ENCODE peak calls at places on chromosomes 16 and 17, in eight cellular contexts. R is GM23248, F is HCT116, C is neural progenitor cell, Z is PC-3, E is OCI-LY7, M is GM23338, S is hepatocyte. U is an unnamed sample.

GRCh38 chr16:55324491-55325447 is 766 bp downstream of the IRX6 start:
- DNase-seq in F (no peak), E (no peak), R (peak; percentile 10), Z (no peak), C (peak; percentile 56), S (no peak), M (peak; percentile 49), U (no peak)

GRCh38 chr16:22694887-22695382 is 119.0 kb upstream of the HS3ST2 start:
- DNase-seq in Z (no peak), C (no peak), F (no peak), R (peak; percentile 99), E (no peak), S (no peak), M (no peak), U (no peak)

GRCh38 chr16:88854306-88855111 is 2.2 kb downstream of the GALNS start:
- DNase-seq in Z (no peak), F (no peak), E (peak; percentile 49), C (no peak), R (no peak), M (no peak), S (no peak), U (no peak)

GRCh38 chr17:79592198-79592597 is 18.7 kb downstream of the RBFOX3 start:
- DNase-seq in S (no peak), F (no peak), C (no peak), E (no peak), R (no peak), M (no peak), Z (no peak), U (no peak)

GRCh38 chr16:2970563-2970962 is 1.4 kb downstream of the PAQR4 start:
- DNase-seq in F (no peak), Z (no peak), M (no peak), R (no peak), E (no peak), S (no peak), C (no peak), U (no peak)

GRCh38 chr16:29653436-29653835 is 9.6 kb upstream of the SPN start:
- DNase-seq in F (no peak), C (no peak), S (no peak), R (no peak), E (peak; percentile 67), M (no peak), Z (no peak), U (no peak)

GRCh38 chr16:85963746-85964370 is 64.9 kb downstream of the IRF8 start:
- DNase-seq in M (no peak), E (no peak), R (peak; percentile 26), C (no peak), F (no peak), S (peak; percentile 33), Z (no peak), U (no peak)

GRCh38 chr16:68356249-68356918 is 45.6 kb downstream of the PRMT7 start:
- DNase-seq in S (no peak), Z (no peak), E (peak; percentile 24), M (no peak), C (no peak), R (no peak), F (no peak), U (peak; percentile 96)

GRCh38 chr16:89345663-89346150 is 128.2 kb downstream of the ZNF778 start:
- DNase-seq in C (no peak), M (no peak), E (no peak), Z (peak; percentile 6), F (no peak), R (no peak), S (peak; percentile 50), U (no peak)

GRCh38 chr16:73036074-73036826 is 11.7 kb downstream of the ZFHX3 start:
- DNase-seq in Z (no peak), E (no peak), F (no peak), R (no peak), M (peak; percentile 96), S (no peak), C (peak; percentile 96), U (no peak)

GRCh38 chr16:86219655-86220445 is 290.5 kb upstream of the FOXF1 start:
- DNase-seq in R (no peak), Z (no peak), E (no peak), C (no peak), M (no peak), S (peak; percentile 50), F (no peak), U (no peak)

GRCh38 chr17:16873654-16874035 is 98.3 kb downstream of the TNFRSF13B start:
- DNase-seq in F (no peak), C (no peak), M (no peak), Z (no peak), S (no peak), E (no peak), R (no peak), U (no peak)

GRCh38 chr16:16045879-16046278 is 96.5 kb downstream of the ABCC1 start:
- DNase-seq in R (peak; percentile 16), C (peak; percentile 68), S (no peak), Z (no peak), E (peak; percentile 21), F (no peak), M (peak; percentile 89), U (no peak)

GRCh38 chr17:62653002-62653830 is 25.7 kb downstream of the MRC2 start:
- DNase-seq in M (peak; percentile 93), C (peak; percentile 95), S (peak; percentile 60), F (no peak), R (peak; percentile 85), Z (peak; percentile 68), E (no peak), U (peak; percentile 34)

GRCh38 chr17:67441052-67441738 is 64.1 kb downstream of the PITPNC1 start:
- DNase-seq in F (peak; percentile 81), Z (peak; percentile 89), R (peak; percentile 94), E (peak; percentile 85), M (no peak), C (peak; percentile 73), S (peak; percentile 48), U (no peak)

GRCh38 chr17:46928472-46929261 is 5.7 kb downstream of the GOSR2 start:
- DNase-seq in S (no peak), C (no peak), R (no peak), E (no peak), F (no peak), Z (no peak), M (no peak), U (no peak)

GRCh38 chr17:73840829-73841228 is 196.6 kb upstream of the SDK2 start:
- DNase-seq in C (no peak), R (no peak), E (no peak), F (no peak), M (no peak), S (no peak), Z (no peak), U (no peak)

GRCh38 chr17:73835605-73836004 is 191.4 kb upstream of the SDK2 start:
- DNase-seq in Z (no peak), F (no peak), R (no peak), E (no peak), S (no peak), M (no peak), C (no peak), U (no peak)

GRCh38 chr17:73838815-73839214 is 194.6 kb upstream of the SDK2 start:
- DNase-seq in Z (no peak), C (no peak), M (no peak), R (no peak), E (no peak), F (no peak), S (no peak), U (no peak)

GRCh38 chr17:73841431-73842060 is 197.3 kb upstream of the SDK2 start:
- DNase-seq in C (peak; percentile 66), R (peak; percentile 32), F (no peak), E (peak; percentile 58), M (peak; percentile 74), Z (peak; percentile 47), S (peak; percentile 17), U (no peak)
- TF ChIP-seq EZH2phosphoT487 in C (no peak), R (no peak), F (no peak), E (no peak), M (no peak), Z (no peak), S (no peak), U (no peak)

DNA sequence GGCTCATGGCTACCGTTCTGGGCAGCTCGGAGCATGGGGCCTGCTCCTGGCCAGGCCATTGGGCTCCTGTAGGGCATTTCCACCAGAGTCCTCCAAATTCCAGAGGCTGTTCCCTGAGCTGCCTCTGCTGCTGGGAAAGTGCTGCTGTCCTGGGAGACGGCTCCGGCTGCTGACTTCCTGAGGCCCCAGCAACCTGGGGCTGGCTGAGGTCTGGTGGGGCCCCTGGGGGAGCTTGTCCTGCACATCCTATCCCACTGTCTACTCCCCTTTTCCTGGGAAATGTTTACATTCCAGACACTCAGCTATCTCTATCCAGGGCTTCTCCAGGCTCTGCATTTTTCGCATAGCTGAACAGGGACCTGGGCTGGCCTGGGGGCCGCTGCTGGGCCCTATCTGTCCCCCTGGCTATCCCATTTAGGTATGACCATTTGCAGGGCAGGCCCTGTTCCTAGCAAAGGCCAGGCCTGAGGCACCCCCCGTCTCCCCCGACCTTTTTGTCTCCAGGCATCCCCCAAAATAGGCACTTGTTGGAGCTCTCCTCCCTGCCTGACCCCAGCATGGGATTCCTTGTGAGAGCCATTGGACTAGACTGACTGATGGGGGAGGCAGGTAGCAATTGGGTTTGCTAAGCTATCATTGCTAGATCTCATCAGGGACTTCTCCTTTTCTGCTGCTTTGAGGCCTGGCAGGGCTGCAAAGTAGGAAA is 27.5 kb downstream of the LLGL2 start:
- DNase-seq in R (no peak), M (peak; percentile 37), F (no peak), C (peak; percentile 40), S (peak; percentile 50), E (no peak), Z (no peak), U (no peak)
- H2AFZ ChIP-seq in R (no peak overlapping the region), M (no peak overlapping the region), F (no peak overlapping the region), C (no peak overlapping the region), S (no peak overlapping the region), E (no peak overlapping the region), Z (no peak overlapping the region), U (no peak overlapping the region)

GRCh38 chr17:35447494-35447893 is 1.1 kb downstream of the SLFN13 start:
- DNase-seq in R (no peak), M (no peak), Z (no peak), E (no peak), C (peak; percentile 17), F (no peak), S (no peak), U (no peak)

GRCh38 chr17:35448214-35448898 is at the start of gene SLFN13:
- DNase-seq in S (peak; percentile 63), Z (peak; percentile 68), M (peak; percentile 97), C (peak; percentile 56), F (no peak), R (peak; percentile 59), E (peak; percentile 22), U (peak; percentile 93)

GRCh38 chr17:35449371-35449931 is 885 bp upstream of the SLFN13 start:
- DNase-seq in E (no peak), Z (no peak), S (peak; percentile 5), C (peak; percentile 26), R (peak; percentile 63), F (no peak), M (peak; percentile 54), U (peak; percentile 37)

DNA sequence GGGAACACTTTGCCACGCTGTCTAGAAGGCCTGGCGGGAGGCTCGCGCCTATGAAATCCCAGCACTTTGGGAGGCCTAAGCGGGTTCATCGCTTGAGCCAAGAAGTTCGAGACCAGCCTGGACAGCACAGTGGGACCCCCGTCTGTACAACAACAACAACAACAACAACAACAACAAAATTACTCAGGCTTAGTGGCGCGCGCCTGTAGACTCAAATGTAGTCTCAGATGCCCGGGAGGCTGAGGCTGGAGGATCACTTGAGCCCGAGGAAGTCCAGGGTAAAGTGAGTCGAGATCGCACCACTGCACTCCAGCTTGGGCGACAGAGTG is 297 bp upstream of the SLFN13 start:
- DNase-seq in E (no peak), Z (no peak), R (no peak), C (peak; percentile 29), S (no peak), M (no peak), F (no peak), U (no peak)
- H3K4me3 ChIP-seq in E (no peak overlapping the region), Z (peak overlapping the region; percentile 74), R (peak overlapping the region; percentile 77), C (peak overlapping the region; percentile 47), S (no peak overlapping the region), M (peak overlapping the region; percentile 55), F (no peak overlapping the region), U (peak overlapping the region; percentile 93)

GRCh38 chr17:72788950-72789585 is 303.4 kb downstream of the SLC39A11 start:
- DNase-seq in S (no peak), R (peak; percentile 28), M (peak; percentile 12), F (no peak), E (no peak), Z (no peak), C (no peak), U (no peak)
- TF ChIP-seq EZH2phosphoT487 in S (no peak), R (no peak), M (no peak), F (no peak), E (no peak), Z (no peak), C (no peak), U (no peak)